ENCODE peak calls at places on chromosomes 11 and 22, in six cellular contexts. P is activated CD4-positive, alpha-beta T cell treated with anti-CD3 and anti-CD28 coated beads, Interleukin-2, amount 50 U/mL, for 4 hours; M is HFFc6; Z is aorta; E is cardiac muscle cell; W is AG09319. H is an unnamed sample.

GRCh38 chr11:100756556-100756955 is 69.5 kb downstream of the ARHGAP42 start:
- DNase-seq in M (no peak), W (no peak), Z (no peak), P (no peak), E (no peak), H (no peak)

GRCh38 chr11:125886997-125887372 is 483 bp upstream of the HYLS1 start:
- DNase-seq in Z (peak), W (no peak), P (peak), M (no peak), E (no peak), H (no peak)

GRCh38 chr22:47151490-47151889 is 389.0 kb downstream of the TBC1D22A start:
- DNase-seq in M (no peak), E (no peak), Z (no peak), P (no peak), W (no peak), H (no peak)

GRCh38 chr11:112903310-112903709 is 57.9 kb upstream of the NCAM1 start:
- DNase-seq in Z (no peak), M (no peak), W (no peak), E (no peak), P (no peak), H (no peak)

GRCh38 chr11:30282289-30282631 is 40.6 kb upstream of the ARL14EP start:
- DNase-seq in E (no peak), Z (no peak), W (no peak), M (no peak), P (no peak), H (no peak)

GRCh38 chr11:134519788-134520187 is 107.7 kb upstream of the B3GAT1 start:
- DNase-seq in E (no peak), W (no peak), M (no peak), P (no peak), Z (peak), H (no peak)

GRCh38 chr11:94449437-94449836 is 44.2 kb downstream of the MRE11 start:
- DNase-seq in M (peak), Z (no peak), P (no peak), E (no peak), W (peak), H (no peak)

GRCh38 chr11:128868851-128869671 is 2.0 kb upstream of the KCNJ1 start:
- DNase-seq in M (no peak), W (no peak), Z (no peak), E (no peak), P (no peak), H (no peak)

GRCh38 chr11:12149672-12150225 is 39.4 kb downstream of the MICAL2 start:
- DNase-seq in Z (no peak), E (no peak), W (no peak), M (no peak), P (no peak), H (no peak)

GRCh38 chr11:17496406-17496805 is 19.8 kb upstream of the ABCC8 start:
- DNase-seq in E (peak), P (no peak), Z (peak), W (no peak), M (no peak), H (no peak)

GRCh38 chr11:8841899-8842298 is 69.1 kb upstream of the AKIP1 start:
- DNase-seq in W (no peak), P (no peak), E (no peak), M (no peak), Z (no peak), H (no peak)

GRCh38 chr11:119759324-119759723 is 30.3 kb upstream of the NECTIN1 start:
- DNase-seq in Z (no peak), E (no peak), W (no peak), M (peak), P (no peak), H (no peak)

GRCh38 chr22:44196731-44197131 is 16.0 kb downstream of the PARVG start:
- DNase-seq in M (no peak), E (no peak), Z (no peak), W (no peak), P (no peak), H (no peak)

GRCh38 chr11:47348859-47349258 is 3.6 kb downstream of the MYBPC3 start:
- DNase-seq in Z (no peak), M (peak), P (no peak), E (no peak), W (no peak), H (no peak)

GRCh38 chr11:117874253-117874909 is 2.1 kb downstream of the FXYD6 start:
- DNase-seq in Z (no peak), M (no peak), P (no peak), W (no peak), E (no peak), H (no peak)

GRCh38 chr22:43293661-43294392 is 49.3 kb downstream of the SCUBE1 start:
- DNase-seq in P (no peak), W (no peak), E (no peak), M (no peak), Z (no peak), H (no peak)

GRCh38 chr22:48556751-48557150 is 1270.9 kb downstream of the BRD1 start:
- DNase-seq in P (no peak), E (no peak), W (no peak), M (no peak), Z (no peak), H (no peak)

GRCh38 chr11:96054870-96055705 is 131.2 kb upstream of the MTMR2 start:
- DNase-seq in W (no peak), Z (no peak), P (no peak), M (peak), E (peak), H (no peak)

GRCh38 chr11:17714356-17714854 is 5.0 kb upstream of the MYOD1 start:
- DNase-seq in E (no peak), M (no peak), P (no peak), Z (no peak), W (no peak), H (no peak)

GRCh38 chr11:13503393-13503792 is 7.6 kb upstream of the PTH start:
- DNase-seq in E (no peak), Z (no peak), P (no peak), W (no peak), M (no peak), H (no peak)